ENCODE peak calls at places on chromosomes 13 and 19, in nine cellular contexts. I is fibroblast of pulmonary artery, Y is AG09309, C is GM12865, M is AG04449, K is fibroblast of the aortic adventitia, B is WTC11, Q is AG04450, L is foreskin fibroblast. H is an unnamed sample.

GRCh38 chr13:102620512-102620911 is 23.7 kb downstream of the TPP2 start:
- DNase-seq in I (no peak), Y (no peak), C (no peak), M (no peak), K (no peak), B (no peak), Q (no peak), L (no peak), H (no peak)

GRCh38 chr13:44786724-44787123 is 202.5 kb downstream of the NUFIP1 start:
- DNase-seq in I (peak), Y (no peak), C (no peak), M (no peak), K (no peak), B (no peak), Q (no peak), L (peak), H (no peak)

GRCh38 chr19:1377965-1378785 is 5.5 kb upstream of the NDUFS7 start:
- DNase-seq in I (no peak), Y (no peak), C (no peak), M (no peak), K (no peak), B (no peak), Q (no peak), L (no peak), H (no peak)

GRCh38 chr13:112481458-112481857 is 105.3 kb downstream of the SPACA7 start:
- DNase-seq in I (no peak), Y (no peak), C (no peak), M (no peak), K (no peak), B (no peak), Q (no peak), L (no peak), H (no peak)

GRCh38 chr19:50658438-50659317 is 9.4 kb downstream of the C19orf81 start:
- DNase-seq in I (peak), Y (no peak), C (no peak), M (no peak), K (peak), B (peak), Q (no peak), L (peak), H (no peak)

GRCh38 chr19:6211632-6212402 is 68.0 kb downstream of the MLLT1 start:
- DNase-seq in I (no peak), Y (no peak), C (no peak), M (no peak), K (no peak), B (no peak), Q (no peak), L (no peak), H (peak)

GRCh38 chr13:39498471-39499114 is 104.4 kb downstream of the LHFPL6 start:
- DNase-seq in I (no peak), Y (no peak), C (no peak), M (no peak), K (no peak), B (no peak), Q (no peak), L (no peak), H (no peak)

GRCh38 chr19:44635581-44636438 is 7.9 kb upstream of the PVR start:
- DNase-seq in I (peak), Y (no peak), C (no peak), M (no peak), K (peak), B (no peak), Q (no peak), L (no peak), H (no peak)

GRCh38 chr19:28425431-28425931 is 787.5 kb downstream of the UQCRFS1 start:
- DNase-seq in I (peak), Y (no peak), C (no peak), M (no peak), K (peak), B (no peak), Q (no peak), L (no peak), H (peak)

GRCh38 chr19:13068064-13068807 is 34.4 kb downstream of the LYL1 start:
- DNase-seq in I (no peak), Y (no peak), C (no peak), M (no peak), K (no peak), B (no peak), Q (no peak), L (no peak), H (no peak)

GRCh38 chr19:48813123-48813911 is 2.5 kb upstream of the BCAT2 start:
- DNase-seq in I (no peak), Y (no peak), C (no peak), M (no peak), K (no peak), B (peak), Q (no peak), L (no peak), H (no peak)

GRCh38 chr13:99796175-99796819 is 175.3 kb downstream of the ZIC5 start:
- DNase-seq in I (peak), Y (no peak), C (peak), M (no peak), K (peak), B (peak), Q (peak), L (peak), H (no peak)

GRCh38 chr19:31279436-31279765 is 69.8 kb downstream of the TSHZ3 start:
- DNase-seq in I (no peak), Y (no peak), C (no peak), M (no peak), K (no peak), B (no peak), Q (no peak), L (no peak), H (no peak)

GRCh38 chr13:84870190-84870589 is 929.0 kb downstream of the SLITRK6 start:
- DNase-seq in I (no peak), Y (no peak), C (no peak), M (no peak), K (no peak), B (peak), Q (no peak), L (no peak), H (no peak)
- TF ChIP-seq CTCF in I (peak), Y (peak), C (peak), M (peak), K (no peak), B (no peak), Q (peak), L (no peak), H (peak)

GRCh38 chr13:28494537-28494860 is 429 bp downstream of the FLT1 start:
- DNase-seq in I (peak), Y (no peak), C (peak), M (no peak), K (no peak), B (no peak), Q (no peak), L (no peak), H (no peak)

GRCh38 chr13:28493740-28494536 is 990 bp downstream of the FLT1 start:
- DNase-seq in I (no peak), Y (no peak), C (no peak), M (no peak), K (no peak), B (peak), Q (no peak), L (no peak), H (no peak)

GRCh38 chr13:28492527-28493367 is 2.2 kb downstream of the FLT1 start:
- DNase-seq in I (no peak), Y (no peak), C (no peak), M (no peak), K (no peak), B (no peak), Q (no peak), L (peak), H (no peak)

GRCh38 chr13:28495586-28496564 is 947 bp upstream of the FLT1 start:
- DNase-seq in I (peak), Y (no peak), C (no peak), M (no peak), K (no peak), B (no peak), Q (no peak), L (no peak), H (no peak)

DNA sequence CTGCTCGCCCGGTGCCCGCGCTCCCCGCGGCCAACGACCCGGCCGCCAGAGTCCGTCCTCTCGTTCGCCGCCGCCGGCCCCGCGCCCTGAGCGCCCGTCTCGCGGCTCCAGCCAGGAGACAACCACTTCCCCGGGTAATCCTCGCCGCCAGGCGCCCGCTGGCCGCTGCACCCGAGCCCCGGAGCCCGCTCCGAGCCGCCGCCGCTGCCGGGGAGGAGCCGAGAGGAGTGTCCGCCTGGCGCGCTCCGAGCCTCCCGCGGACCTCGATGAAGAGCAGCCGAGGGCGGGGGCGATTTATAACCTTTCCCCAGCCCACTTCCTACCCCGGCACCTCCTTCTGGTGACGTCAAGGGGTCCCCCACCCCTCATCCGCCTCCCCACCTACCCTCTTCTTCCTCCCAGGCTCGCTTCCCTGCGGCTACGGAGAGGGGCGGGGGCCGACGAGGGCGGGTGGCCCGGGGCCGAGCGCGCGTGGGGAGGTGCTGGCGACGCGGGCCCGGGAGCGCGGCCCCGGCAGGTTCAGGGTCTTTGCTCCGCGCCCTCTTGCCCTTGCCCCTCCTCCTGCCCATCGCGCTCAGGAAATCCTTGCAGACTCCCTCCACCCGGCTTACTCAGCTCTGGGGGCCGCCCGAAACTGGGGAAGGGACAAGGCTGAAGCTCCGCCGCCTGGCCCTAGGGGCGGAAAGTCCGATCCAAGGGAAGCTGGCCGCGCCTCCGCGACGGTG is at the start of gene FLT1:
- DNase-seq in I (peak), Y (no peak), C (peak), M (no peak), K (no peak), B (peak), Q (no peak), L (peak), H (peak)
- TF ChIP-seq CTCF in I (no peak), Y (no peak), C (no peak), M (no peak), K (no peak), B (no peak), Q (no peak), L (no peak), H (no peak)

GRCh38 chr19:21474671-21475181 is 30.7 kb upstream of the ZNF429 start:
- DNase-seq in I (peak), Y (no peak), C (peak), M (no peak), K (peak), B (peak), Q (peak), L (peak), H (peak)
- TF ChIP-seq CTCF in I (no peak), Y (no peak), C (no peak), M (no peak), K (no peak), B (no peak), Q (no peak), L (no peak), H (peak)

GRCh38 chr19:57280913-57281425 is 684 bp downstream of the ZNF460 start:
- DNase-seq in I (no peak), Y (no peak), C (peak), M (no peak), K (peak), B (no peak), Q (no peak), L (no peak), H (no peak)

GRCh38 chr19:57276430-57276829 is 3.9 kb upstream of the ZNF460 start:
- DNase-seq in I (no peak), Y (no peak), C (no peak), M (no peak), K (no peak), B (no peak), Q (no peak), L (no peak), H (no peak)

GRCh38 chr19:57282011-57282636 is 1.8 kb downstream of the ZNF460 start:
- DNase-seq in I (no peak), Y (no peak), C (peak), M (no peak), K (no peak), B (no peak), Q (no peak), L (no peak), H (peak)

GRCh38 chr19:57280165-57280912 is at the start of gene ZNF460:
- DNase-seq in I (peak), Y (peak), C (peak), M (peak), K (peak), B (peak), Q (peak), L (peak), H (peak)

DNA sequence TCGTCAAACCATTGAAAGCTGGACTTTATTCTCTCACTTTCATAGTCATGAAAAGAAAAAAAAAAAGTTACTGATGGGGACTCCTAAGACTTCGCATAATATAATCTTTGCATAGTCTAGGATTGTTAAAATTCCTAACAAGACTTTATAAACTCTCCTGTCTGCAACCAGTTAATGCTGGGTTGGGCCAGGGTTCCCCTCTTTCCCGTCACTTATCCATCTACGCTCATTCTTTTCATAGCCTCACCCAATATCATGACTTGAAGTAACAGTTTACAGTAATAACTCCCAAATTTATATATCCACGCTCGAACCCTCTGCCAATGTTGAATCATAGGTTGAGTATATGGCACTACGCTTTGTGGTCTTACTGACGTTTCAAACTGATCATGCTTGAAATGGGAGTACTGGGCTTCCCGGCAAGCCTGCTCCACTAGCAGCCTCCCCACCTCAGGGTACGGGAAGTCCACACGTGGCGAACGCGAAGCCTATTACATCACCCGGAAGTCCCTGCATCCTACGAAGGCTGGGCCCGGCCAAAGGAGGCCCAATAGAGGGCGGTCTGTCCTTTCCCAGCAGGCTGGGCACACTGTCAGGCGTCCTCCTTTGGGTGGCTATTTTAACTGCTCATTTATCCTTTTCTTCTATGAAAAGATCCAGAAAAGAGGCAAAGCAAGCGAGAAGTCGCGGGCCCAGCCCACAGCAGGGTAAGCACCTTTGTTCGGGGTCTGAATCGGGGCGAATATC is 694 bp upstream of the ZNF460 start:
- DNase-seq in I (peak), Y (peak), C (peak), M (peak), K (peak), B (peak), Q (peak), L (peak), H (peak)
- TF ChIP-seq CTCF in I (peak), Y (peak), C (peak), M (peak), K (peak), B (no peak), Q (peak), L (peak), H (peak)

GRCh38 chr19:2582984-2583956 is 107.3 kb downstream of the GADD45B start:
- DNase-seq in I (peak), Y (no peak), C (no peak), M (no peak), K (peak), B (no peak), Q (no peak), L (no peak), H (no peak)
- TF ChIP-seq CTCF in I (no peak), Y (no peak), C (no peak), M (no peak), K (no peak), B (no peak), Q (no peak), L (no peak), H (no peak)

H was measured in osteocyte.